ENCODE peak calls at places on chromosomes 11 and 22, in ten cellular contexts. One of them, this sample, is unnamed.

GRCh38 chr11:67648140-67648795 is 2.3 kb downstream of the ACY3 start:
- DNase-seq in lower lobe of right lung: no peak
- DNase-seq in osteoblast: peak
- DNase-seq in CD8-positive, alpha-beta T cell: peak
- DNase-seq in heart left ventricle: no peak
- DNase-seq in brain microvascular endothelial cell: no peak
- DNase-seq in AG04450: no peak
- DNase-seq in transverse colon: peak
- DNase-seq in MM.1S: peak
- DNase-seq in body of pancreas: peak
- DNase-seq in this sample: no peak

GRCh38 chr11:94537051-94537600 is 6.6 kb upstream of the FUT4 start:
- DNase-seq in osteoblast: no peak
- DNase-seq in transverse colon: no peak
- DNase-seq in brain microvascular endothelial cell: peak
- DNase-seq in body of pancreas: no peak
- DNase-seq in AG04450: peak
- DNase-seq in CD8-positive, alpha-beta T cell: no peak
- DNase-seq in MM.1S: no peak
- DNase-seq in heart left ventricle: no peak
- DNase-seq in lower lobe of right lung: no peak
- DNase-seq in this sample: no peak

GRCh38 chr11:32154275-32154674 is 63.4 kb downstream of the RCN1 start:
- DNase-seq in brain microvascular endothelial cell: peak
- DNase-seq in heart left ventricle: no peak
- DNase-seq in CD8-positive, alpha-beta T cell: no peak
- DNase-seq in MM.1S: no peak
- DNase-seq in osteoblast: no peak
- DNase-seq in transverse colon: no peak
- DNase-seq in AG04450: no peak
- DNase-seq in lower lobe of right lung: no peak
- DNase-seq in body of pancreas: no peak
- DNase-seq in this sample: no peak

GRCh38 chr11:118027694-118028093 is 41.5 kb downstream of the IL10RA start:
- DNase-seq in MM.1S: no peak
- DNase-seq in osteoblast: no peak
- DNase-seq in body of pancreas: no peak
- DNase-seq in lower lobe of right lung: no peak
- DNase-seq in heart left ventricle: no peak
- DNase-seq in transverse colon: no peak
- DNase-seq in CD8-positive, alpha-beta T cell: no peak
- DNase-seq in AG04450: no peak
- DNase-seq in brain microvascular endothelial cell: no peak
- DNase-seq in this sample: no peak

GRCh38 chr22:37182101-37182948 is 5.7 kb downstream of the C1QTNF6 start:
- DNase-seq in transverse colon: no peak
- DNase-seq in MM.1S: no peak
- DNase-seq in AG04450: no peak
- DNase-seq in lower lobe of right lung: peak
- DNase-seq in osteoblast: peak
- DNase-seq in CD8-positive, alpha-beta T cell: peak
- DNase-seq in brain microvascular endothelial cell: no peak
- DNase-seq in body of pancreas: no peak
- DNase-seq in heart left ventricle: no peak
- DNase-seq in this sample: no peak

GRCh38 chr11:112523477-112523876 is 262.8 kb upstream of the PLET1 start:
- DNase-seq in transverse colon: no peak
- DNase-seq in body of pancreas: peak
- DNase-seq in brain microvascular endothelial cell: no peak
- DNase-seq in osteoblast: no peak
- DNase-seq in CD8-positive, alpha-beta T cell: no peak
- DNase-seq in lower lobe of right lung: no peak
- DNase-seq in MM.1S: no peak
- DNase-seq in heart left ventricle: peak
- DNase-seq in AG04450: no peak
- DNase-seq in this sample: peak

GRCh38 chr22:19824197-19825015 is 30.3 kb downstream of the GNB1L start:
- DNase-seq in CD8-positive, alpha-beta T cell: no peak
- DNase-seq in MM.1S: no peak
- DNase-seq in AG04450: no peak
- DNase-seq in heart left ventricle: no peak
- DNase-seq in brain microvascular endothelial cell: no peak
- DNase-seq in body of pancreas: peak
- DNase-seq in transverse colon: no peak
- DNase-seq in osteoblast: peak
- DNase-seq in lower lobe of right lung: peak
- DNase-seq in this sample: no peak

GRCh38 chr11:3123761-3124733 is 41.1 kb downstream of the OSBPL5 start:
- DNase-seq in brain microvascular endothelial cell: peak
- DNase-seq in MM.1S: no peak
- DNase-seq in CD8-positive, alpha-beta T cell: no peak
- DNase-seq in osteoblast: peak
- DNase-seq in transverse colon: peak
- DNase-seq in AG04450: peak
- DNase-seq in heart left ventricle: peak
- DNase-seq in lower lobe of right lung: peak
- DNase-seq in body of pancreas: peak
- DNase-seq in this sample: no peak

GRCh38 chr11:69328231-69328630 is 34.3 kb downstream of the MYEOV start:
- DNase-seq in CD8-positive, alpha-beta T cell: no peak
- DNase-seq in brain microvascular endothelial cell: no peak
- DNase-seq in transverse colon: no peak
- DNase-seq in osteoblast: no peak
- DNase-seq in body of pancreas: peak
- DNase-seq in lower lobe of right lung: no peak
- DNase-seq in MM.1S: no peak
- DNase-seq in heart left ventricle: no peak
- DNase-seq in AG04450: no peak
- DNase-seq in this sample: no peak

GRCh38 chr11:61120865-61121831 is 18.9 kb downstream of the CD5 start:
- DNase-seq in lower lobe of right lung: no peak
- DNase-seq in AG04450: no peak
- DNase-seq in brain microvascular endothelial cell: no peak
- DNase-seq in CD8-positive, alpha-beta T cell: peak
- DNase-seq in osteoblast: peak
- DNase-seq in MM.1S: no peak
- DNase-seq in heart left ventricle: peak
- DNase-seq in body of pancreas: peak
- DNase-seq in transverse colon: peak
- DNase-seq in this sample: no peak

GRCh38 chr11:61120099-61120864 is 18.0 kb downstream of the CD5 start:
- DNase-seq in body of pancreas: no peak
- DNase-seq in MM.1S: no peak
- DNase-seq in osteoblast: no peak
- DNase-seq in lower lobe of right lung: no peak
- DNase-seq in CD8-positive, alpha-beta T cell: no peak
- DNase-seq in heart left ventricle: no peak
- DNase-seq in brain microvascular endothelial cell: no peak
- DNase-seq in AG04450: no peak
- DNase-seq in transverse colon: no peak
- DNase-seq in this sample: no peak

GRCh38 chr11:61123775-61124571 is 21.7 kb downstream of the CD5 start:
- DNase-seq in body of pancreas: no peak
- DNase-seq in heart left ventricle: no peak
- DNase-seq in MM.1S: no peak
- DNase-seq in transverse colon: no peak
- DNase-seq in osteoblast: peak
- DNase-seq in CD8-positive, alpha-beta T cell: no peak
- DNase-seq in brain microvascular endothelial cell: no peak
- DNase-seq in lower lobe of right lung: no peak
- DNase-seq in AG04450: no peak
- DNase-seq in this sample: no peak

GRCh38 chr11:61122761-61123160 is 20.5 kb downstream of the CD5 start:
- DNase-seq in CD8-positive, alpha-beta T cell: no peak
- DNase-seq in body of pancreas: no peak
- DNase-seq in transverse colon: no peak
- DNase-seq in heart left ventricle: no peak
- DNase-seq in lower lobe of right lung: no peak
- DNase-seq in AG04450: no peak
- DNase-seq in MM.1S: no peak
- DNase-seq in osteoblast: no peak
- DNase-seq in brain microvascular endothelial cell: no peak
- DNase-seq in this sample: no peak

GRCh38 chr11:61121917-61122316 is 19.6 kb downstream of the CD5 start:
- DNase-seq in heart left ventricle: no peak
- DNase-seq in brain microvascular endothelial cell: no peak
- DNase-seq in MM.1S: no peak
- DNase-seq in transverse colon: no peak
- DNase-seq in CD8-positive, alpha-beta T cell: no peak
- DNase-seq in AG04450: no peak
- DNase-seq in body of pancreas: no peak
- DNase-seq in osteoblast: no peak
- DNase-seq in lower lobe of right lung: no peak
- DNase-seq in this sample: no peak
- H3K27ac ChIP-seq in heart left ventricle: no peak
- H3K27ac ChIP-seq in brain microvascular endothelial cell: no peak
- H3K27ac ChIP-seq in MM.1S: no peak
- H3K27ac ChIP-seq in transverse colon: no peak
- H3K27ac ChIP-seq in CD8-positive, alpha-beta T cell: peak
- H3K27ac ChIP-seq in AG04450: no peak
- H3K27ac ChIP-seq in body of pancreas: no peak
- H3K27ac ChIP-seq in osteoblast: no peak
- H3K27ac ChIP-seq in lower lobe of right lung: no peak
- H3K27ac ChIP-seq in this sample: no peak

DNA sequence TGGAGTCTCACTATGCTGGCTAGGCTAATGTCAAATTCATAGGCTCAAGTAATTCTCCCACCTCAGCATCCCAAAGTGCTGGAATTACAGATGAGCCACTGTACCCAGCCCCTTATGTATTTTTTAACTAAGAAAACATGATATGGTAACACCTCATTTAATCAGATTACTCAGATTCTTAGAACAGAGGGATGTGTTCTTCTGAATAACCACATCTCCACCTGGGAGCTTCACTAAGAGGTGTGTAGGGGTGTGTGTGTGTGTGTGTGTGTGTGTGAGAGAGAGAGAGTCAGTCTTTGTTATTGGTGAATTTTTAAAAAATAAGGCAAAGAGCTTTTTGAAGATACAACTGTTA is 103.0 kb downstream of the USP35 start:
- DNase-seq in AG04450: no peak
- DNase-seq in CD8-positive, alpha-beta T cell: no peak
- DNase-seq in osteoblast: no peak
- DNase-seq in body of pancreas: no peak
- DNase-seq in transverse colon: no peak
- DNase-seq in heart left ventricle: no peak
- DNase-seq in MM.1S: no peak
- DNase-seq in brain microvascular endothelial cell: no peak
- DNase-seq in lower lobe of right lung: no peak
- DNase-seq in this sample: no peak
- H3K27ac ChIP-seq in AG04450: no peak
- H3K27ac ChIP-seq in CD8-positive, alpha-beta T cell: no peak
- H3K27ac ChIP-seq in osteoblast: no peak
- H3K27ac ChIP-seq in body of pancreas: no peak
- H3K27ac ChIP-seq in transverse colon: no peak
- H3K27ac ChIP-seq in heart left ventricle: no peak
- H3K27ac ChIP-seq in MM.1S: no peak
- H3K27ac ChIP-seq in brain microvascular endothelial cell: no peak
- H3K27ac ChIP-seq in lower lobe of right lung: peak
- H3K27ac ChIP-seq in this sample: peak

GRCh38 chr11:7609015-7609414 is 64.3 kb downstream of the CYB5R2 start:
- DNase-seq in osteoblast: no peak
- DNase-seq in lower lobe of right lung: no peak
- DNase-seq in MM.1S: no peak
- DNase-seq in AG04450: no peak
- DNase-seq in body of pancreas: no peak
- DNase-seq in CD8-positive, alpha-beta T cell: no peak
- DNase-seq in transverse colon: no peak
- DNase-seq in heart left ventricle: no peak
- DNase-seq in brain microvascular endothelial cell: no peak
- DNase-seq in this sample: no peak

GRCh38 chr11:7609521-7609920 is 63.8 kb downstream of the CYB5R2 start:
- DNase-seq in transverse colon: no peak
- DNase-seq in CD8-positive, alpha-beta T cell: no peak
- DNase-seq in MM.1S: no peak
- DNase-seq in AG04450: no peak
- DNase-seq in lower lobe of right lung: no peak
- DNase-seq in osteoblast: no peak
- DNase-seq in body of pancreas: no peak
- DNase-seq in heart left ventricle: no peak
- DNase-seq in brain microvascular endothelial cell: no peak
- DNase-seq in this sample: no peak

GRCh38 chr11:7604331-7604973 is 68.8 kb downstream of the CYB5R2 start:
- DNase-seq in MM.1S: no peak
- DNase-seq in transverse colon: peak
- DNase-seq in body of pancreas: no peak
- DNase-seq in osteoblast: no peak
- DNase-seq in CD8-positive, alpha-beta T cell: no peak
- DNase-seq in lower lobe of right lung: no peak
- DNase-seq in heart left ventricle: no peak
- DNase-seq in brain microvascular endothelial cell: no peak
- DNase-seq in AG04450: no peak
- DNase-seq in this sample: no peak

GRCh38 chr11:7605544-7605943 is 67.8 kb downstream of the CYB5R2 start:
- DNase-seq in AG04450: no peak
- DNase-seq in MM.1S: no peak
- DNase-seq in osteoblast: no peak
- DNase-seq in CD8-positive, alpha-beta T cell: no peak
- DNase-seq in body of pancreas: no peak
- DNase-seq in transverse colon: no peak
- DNase-seq in brain microvascular endothelial cell: peak
- DNase-seq in lower lobe of right lung: no peak
- DNase-seq in heart left ventricle: no peak
- DNase-seq in this sample: no peak

GRCh38 chr11:7606496-7606895 is 66.8 kb downstream of the CYB5R2 start:
- DNase-seq in AG04450: no peak
- DNase-seq in transverse colon: no peak
- DNase-seq in MM.1S: no peak
- DNase-seq in heart left ventricle: no peak
- DNase-seq in body of pancreas: no peak
- DNase-seq in osteoblast: no peak
- DNase-seq in brain microvascular endothelial cell: no peak
- DNase-seq in CD8-positive, alpha-beta T cell: no peak
- DNase-seq in lower lobe of right lung: no peak
- DNase-seq in this sample: no peak
- H3K27ac ChIP-seq in AG04450: no peak
- H3K27ac ChIP-seq in transverse colon: peak
- H3K27ac ChIP-seq in MM.1S: no peak
- H3K27ac ChIP-seq in heart left ventricle: no peak
- H3K27ac ChIP-seq in body of pancreas: peak
- H3K27ac ChIP-seq in osteoblast: no peak
- H3K27ac ChIP-seq in brain microvascular endothelial cell: no peak
- H3K27ac ChIP-seq in CD8-positive, alpha-beta T cell: no peak
- H3K27ac ChIP-seq in lower lobe of right lung: peak
- H3K27ac ChIP-seq in this sample: no peak

DNA sequence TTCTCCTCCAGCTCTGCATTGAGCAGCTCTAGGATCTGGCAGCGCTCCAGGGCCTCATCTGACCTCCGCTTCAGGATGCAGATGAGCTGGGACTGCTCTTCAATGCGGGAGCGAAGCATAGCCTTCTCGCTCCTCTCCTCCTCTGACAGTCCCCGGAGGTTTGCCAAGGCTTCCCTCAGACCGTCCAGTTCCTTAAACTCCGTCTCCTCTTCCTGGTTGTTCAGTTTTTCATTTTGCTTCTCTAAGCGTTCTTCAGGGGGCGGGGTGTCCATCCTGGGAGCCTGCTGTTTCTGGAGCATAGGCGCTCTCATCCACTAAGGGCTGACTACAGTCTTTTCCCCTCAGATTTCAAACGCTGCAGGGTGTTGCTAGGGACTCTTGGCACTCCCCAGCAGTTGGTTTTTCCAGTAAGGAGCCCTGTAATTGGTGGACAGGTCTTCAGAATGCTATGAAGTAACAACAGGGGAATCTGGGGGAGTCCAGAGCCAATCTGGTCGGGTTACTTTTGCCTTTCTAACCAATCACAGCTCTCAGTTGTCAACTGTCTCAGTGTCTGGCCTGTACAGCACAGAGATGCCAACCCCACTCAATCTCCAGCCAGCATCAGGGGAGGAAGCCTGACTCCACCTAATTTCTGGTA is at the start of gene CCDC89:
- DNase-seq in AG04450: peak
- DNase-seq in brain microvascular endothelial cell: peak
- DNase-seq in body of pancreas: no peak
- DNase-seq in CD8-positive, alpha-beta T cell: no peak
- DNase-seq in MM.1S: no peak
- DNase-seq in heart left ventricle: peak
- DNase-seq in osteoblast: peak
- DNase-seq in lower lobe of right lung: peak
- DNase-seq in transverse colon: peak
- DNase-seq in this sample: peak
- H3K27ac ChIP-seq in AG04450: peak
- H3K27ac ChIP-seq in brain microvascular endothelial cell: peak
- H3K27ac ChIP-seq in body of pancreas: peak
- H3K27ac ChIP-seq in CD8-positive, alpha-beta T cell: no peak
- H3K27ac ChIP-seq in MM.1S: no peak
- H3K27ac ChIP-seq in heart left ventricle: no peak
- H3K27ac ChIP-seq in osteoblast: peak
- H3K27ac ChIP-seq in lower lobe of right lung: peak
- H3K27ac ChIP-seq in transverse colon: peak
- H3K27ac ChIP-seq in this sample: peak

This sample was measured in substantia nigra.